ENCODE peak calls at places on chromosomes 16 and 17, in four cellular contexts. T is fibroblast of lung, Z is K562, Q is IMR-90. Y is an unnamed sample.

GRCh38 chr16:19517424-19518089 is 4.3 kb downstream of the GDE1 start:
- DNase-seq in T (peak; percentile 42), Q (peak; percentile 42), Z (peak; percentile 21), Y (no peak)

GRCh38 chr16:46774743-46775177 is 26.6 kb upstream of the MYLK3 start:
- DNase-seq in Z (no peak), Q (no peak), T (no peak), Y (no peak)

GRCh38 chr16:7731121-7731520 is 398.5 kb downstream of the RBFOX1 start:
- DNase-seq in T (no peak), Z (no peak), Q (no peak), Y (no peak)

GRCh38 chr16:75317101-75317522 is 65.7 kb upstream of the BCAR1 start:
- DNase-seq in Z (peak; percentile 34), Q (no peak), T (peak; percentile 48), Y (no peak)

GRCh38 chr16:14486520-14487303 is 143.3 kb downstream of the PARN start:
- DNase-seq in Z (peak; percentile 84), T (peak; percentile 96), Q (peak; percentile 94), Y (no peak)

GRCh38 chr16:49712106-49712505 is 143.8 kb downstream of the ZNF423 start:
- DNase-seq in T (no peak), Q (no peak), Z (no peak), Y (no peak)

GRCh38 chr16:15607700-15608396 is 35.1 kb downstream of the MARF1 start:
- DNase-seq in Q (peak; percentile 82), Z (no peak), T (peak; percentile 73), Y (no peak)

GRCh38 chr16:1990336-1991134 is 765 bp downstream of the SYNGR3 start:
- DNase-seq in T (no peak), Z (peak; percentile 67), Q (no peak), Y (no peak)

GRCh38 chr17:9386401-9386800 is 189.2 kb downstream of the STX8 start:
- DNase-seq in Q (no peak), Z (no peak), T (peak; percentile 42), Y (no peak)

GRCh38 chr16:3846087-3846486 is 34.4 kb downstream of the CREBBP start:
- DNase-seq in Z (no peak), Q (no peak), T (no peak), Y (no peak)
- H2AFZ ChIP-seq in Z (no peak overlapping the region), Q (no peak overlapping the region), T (no peak overlapping the region), Y (no peak overlapping the region)

GRCh38 chr17:59707971-59708425 is 544 bp downstream of the VMP1 start:
- DNase-seq in T (no peak), Z (no peak), Q (no peak), Y (no peak)
- H2AFZ ChIP-seq in T (peak overlapping the region; percentile 64), Z (peak overlapping the region; percentile 91), Q (peak overlapping the region; percentile 92), Y (peak overlapping the region; percentile 95)

DNA sequence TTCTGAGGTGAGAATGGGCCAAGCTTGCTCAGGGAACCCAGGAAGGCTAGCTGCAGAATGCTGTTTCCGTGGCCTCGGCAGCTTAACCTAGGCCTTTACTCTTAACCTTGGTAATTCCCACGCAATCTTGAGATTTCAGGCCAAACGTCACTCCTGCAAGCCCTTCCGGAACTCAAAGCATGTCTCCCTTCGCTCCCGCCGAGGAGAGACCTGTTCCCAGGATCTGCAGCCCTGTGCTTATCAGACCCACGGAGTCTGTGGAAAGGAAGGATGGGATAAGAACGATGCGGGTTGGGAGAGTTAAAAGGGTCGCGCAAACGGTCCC is 524 bp upstream of the ZFP3 start:
- DNase-seq in Q (no peak), Z (no peak), T (no peak), Y (no peak)
- H2AFZ ChIP-seq in Q (peak overlapping the region; percentile 98), Z (no peak overlapping the region), T (peak overlapping the region; percentile 81), Y (peak overlapping the region; percentile 59)

GRCh38 chr17:50155115-50155819 is 4.8 kb upstream of the PPP1R9B start:
- DNase-seq in Z (no peak), T (no peak), Q (peak; percentile 63), Y (no peak)
- H2AFZ ChIP-seq in Z (peak overlapping the region; percentile 58), T (peak overlapping the region; percentile 49), Q (peak overlapping the region; percentile 58), Y (no peak overlapping the region)

DNA sequence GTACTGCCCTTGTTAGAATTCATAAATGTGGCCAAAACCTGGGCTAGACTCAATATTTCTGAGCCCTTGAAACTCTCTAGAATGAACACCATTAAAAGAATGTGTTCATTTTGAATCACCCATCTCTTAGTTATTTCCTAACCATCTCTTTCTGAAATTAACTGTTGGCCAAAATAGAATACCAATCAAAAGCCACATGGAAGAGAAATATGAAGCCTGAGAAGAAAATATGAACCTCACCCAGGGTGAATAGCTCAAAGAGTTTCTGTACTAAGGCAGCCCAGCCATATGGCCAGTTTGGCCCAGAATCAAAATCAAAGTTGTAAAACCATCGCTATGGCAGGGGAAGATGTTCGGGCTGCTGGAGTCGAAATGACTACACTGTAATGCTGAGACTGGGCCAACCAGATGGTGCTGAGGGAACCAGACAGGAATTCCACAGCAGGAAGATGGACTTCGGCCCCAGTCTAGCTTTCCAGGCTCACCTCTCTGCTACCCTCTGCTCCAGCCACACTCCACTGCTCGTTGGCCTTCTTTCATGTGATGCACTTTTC is 154.3 kb upstream of the ZFHX3 start:
- DNase-seq in Q (peak; percentile 97), T (peak; percentile 98), Z (no peak), Y (no peak)
- H2AFZ ChIP-seq in Q (peak overlapping the region; percentile 72), T (no peak overlapping the region), Z (no peak overlapping the region), Y (no peak overlapping the region)

GRCh38 chr17:63928966-63929695 is 3.0 kb downstream of the CD79B start:
- DNase-seq in T (no peak), Z (no peak), Q (no peak), Y (no peak)

GRCh38 chr17:63929860-63930766 is 2.0 kb downstream of the CD79B start:
- DNase-seq in Q (no peak), T (no peak), Z (no peak), Y (no peak)

GRCh38 chr17:63927464-63928171 is 4.5 kb downstream of the CD79B start:
- DNase-seq in Z (no peak), Q (no peak), T (no peak), Y (no peak)

GRCh38 chr17:63926164-63926563 is 6.0 kb downstream of the CD79B start:
- DNase-seq in Q (no peak), Z (no peak), T (no peak), Y (no peak)

GRCh38 chr17:63928172-63928666 is 3.9 kb downstream of the CD79B start:
- DNase-seq in Q (no peak), T (no peak), Z (no peak), Y (no peak)
- H2AFZ ChIP-seq in Q (no peak overlapping the region), T (no peak overlapping the region), Z (no peak overlapping the region), Y (no peak overlapping the region)